ENCODE peak calls at places on chromosomes 7 and 10, in five cellular contexts. One of them, this sample, is unnamed.

GRCh38 chr10:94735197-94735596 is 27.3 kb upstream of the CYP2C19 start:
- DNase-seq in neuronal stem cell: no peak
- DNase-seq in H9: no peak
- DNase-seq in H1: no peak
- DNase-seq in IMR-90: no peak
- DNase-seq in this sample: no peak

GRCh38 chr10:5775705-5776104 is 37.5 kb downstream of the GDI2 start:
- DNase-seq in neuronal stem cell: no peak
- DNase-seq in H9: no peak
- DNase-seq in H1: no peak
- DNase-seq in IMR-90: no peak
- DNase-seq in this sample: no peak

GRCh38 chr7:28530175-28531142 is 118.1 kb downstream of the CREB5 start:
- DNase-seq in neuronal stem cell: no peak
- DNase-seq in H9: no peak
- DNase-seq in H1: no peak
- DNase-seq in IMR-90: peak; percentile 60
- DNase-seq in this sample: peak; percentile 0

GRCh38 chr7:72467237-72467636 is 55.1 kb upstream of the CALN1 start:
- DNase-seq in neuronal stem cell: no peak
- DNase-seq in H9: no peak
- DNase-seq in H1: no peak
- DNase-seq in IMR-90: no peak
- DNase-seq in this sample: no peak

GRCh38 chr10:92381543-92381954 is 90.6 kb downstream of the MARCHF5 start:
- DNase-seq in neuronal stem cell: no peak
- DNase-seq in H9: no peak
- DNase-seq in H1: no peak
- DNase-seq in IMR-90: no peak
- DNase-seq in this sample: no peak

GRCh38 chr10:35005868-35006267 is 84.3 kb downstream of the CUL2 start:
- DNase-seq in neuronal stem cell: no peak
- DNase-seq in H9: no peak
- DNase-seq in H1: no peak
- DNase-seq in IMR-90: peak; percentile 98
- DNase-seq in this sample: peak; percentile 96

GRCh38 chr7:139078911-139079310 is 30.6 kb downstream of the ZC3HAV1 start:
- DNase-seq in neuronal stem cell: no peak
- DNase-seq in H9: no peak
- DNase-seq in H1: no peak
- DNase-seq in IMR-90: no peak
- DNase-seq in this sample: no peak

GRCh38 chr10:70538731-70539338 is 60.3 kb downstream of the PALD1 start:
- DNase-seq in neuronal stem cell: no peak
- DNase-seq in H9: no peak
- DNase-seq in H1: no peak
- DNase-seq in IMR-90: no peak
- DNase-seq in this sample: no peak

DNA sequence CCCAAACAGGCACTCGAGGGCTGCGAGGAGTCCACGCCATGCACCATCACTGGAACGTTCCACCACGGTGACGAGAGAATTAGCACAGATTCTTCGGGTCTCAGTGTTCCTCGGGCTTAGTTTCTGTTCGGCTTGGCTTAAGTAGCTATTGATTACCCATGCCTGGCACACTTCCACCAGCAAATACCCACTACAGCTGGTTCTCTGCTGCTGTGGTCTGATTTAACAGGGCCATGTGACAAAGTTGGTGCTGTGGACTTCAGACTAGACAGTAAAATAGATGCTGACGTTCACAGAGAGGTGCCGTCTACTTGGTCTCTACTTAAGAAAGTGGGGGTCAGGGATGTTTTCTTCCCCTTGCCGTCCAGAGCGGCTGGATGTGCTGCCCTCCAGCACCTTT is 11.7 kb downstream of the GNA12 start:
- DNase-seq in neuronal stem cell: no peak
- DNase-seq in H9: no peak
- DNase-seq in H1: no peak
- DNase-seq in IMR-90: no peak
- DNase-seq in this sample: no peak
- H3K23ac ChIP-seq in neuronal stem cell: no peak overlapping the region
- H3K23ac ChIP-seq in H9: no peak overlapping the region
- H3K23ac ChIP-seq in H1: no peak overlapping the region
- H3K23ac ChIP-seq in IMR-90: no peak overlapping the region
- H3K23ac ChIP-seq in this sample: no peak overlapping the region

GRCh38 chr10:110500515-110500905 is 2.8 kb downstream of the DUSP5 start:
- DNase-seq in neuronal stem cell: no peak
- DNase-seq in H9: no peak
- DNase-seq in H1: no peak
- DNase-seq in IMR-90: peak; percentile 81
- DNase-seq in this sample: peak; percentile 94

GRCh38 chr10:110498982-110499795 is 1.5 kb downstream of the DUSP5 start:
- DNase-seq in neuronal stem cell: no peak
- DNase-seq in H9: peak; percentile 76
- DNase-seq in H1: peak; percentile 47
- DNase-seq in IMR-90: peak; percentile 74
- DNase-seq in this sample: peak; percentile 68

GRCh38 chr10:110501142-110501937 is 3.6 kb downstream of the DUSP5 start:
- DNase-seq in neuronal stem cell: no peak
- DNase-seq in H9: peak; percentile 87
- DNase-seq in H1: no peak
- DNase-seq in IMR-90: peak; percentile 95
- DNase-seq in this sample: peak; percentile 97

GRCh38 chr10:110498087-110498981 is 627 bp downstream of the DUSP5 start:
- DNase-seq in neuronal stem cell: no peak
- DNase-seq in H9: peak; percentile 43
- DNase-seq in H1: no peak
- DNase-seq in IMR-90: peak; percentile 48
- DNase-seq in this sample: peak; percentile 68

DNA sequence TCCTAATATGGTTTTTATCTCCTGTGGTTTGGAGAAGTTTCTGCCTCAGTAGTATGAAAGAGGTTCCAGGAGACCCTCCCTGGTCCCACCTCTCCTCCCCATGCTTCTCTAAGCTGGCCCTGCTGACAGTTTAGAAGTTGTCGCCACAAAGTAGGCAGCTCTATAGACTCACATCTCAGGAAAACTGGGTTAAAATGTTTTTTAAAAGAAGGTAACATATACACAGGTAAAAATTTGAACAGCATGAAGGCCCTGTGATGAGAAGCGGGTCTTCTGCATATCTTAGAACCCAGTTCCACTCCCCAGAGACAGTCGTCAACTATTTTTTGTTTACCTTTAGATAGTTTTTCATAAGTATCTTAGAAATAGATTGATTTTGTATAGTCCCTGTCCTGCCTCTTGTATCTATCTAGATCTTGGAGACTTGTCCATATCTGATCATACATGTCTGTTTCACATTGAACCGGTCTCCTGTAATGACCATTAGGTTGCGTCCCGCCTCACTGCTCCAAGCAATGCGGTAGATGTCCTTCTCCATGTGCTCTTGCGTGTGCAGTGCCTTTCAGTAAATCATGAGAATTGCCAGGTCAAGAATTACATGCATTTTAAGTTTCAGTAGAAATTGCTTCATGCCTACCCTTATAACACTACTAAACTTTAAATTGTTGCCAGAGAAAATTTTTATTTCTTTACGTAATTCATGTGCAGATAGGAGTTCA is 2.2 kb downstream of the DUSP5 start:
- DNase-seq in neuronal stem cell: no peak
- DNase-seq in H9: no peak
- DNase-seq in H1: no peak
- DNase-seq in IMR-90: peak; percentile 58
- DNase-seq in this sample: no peak
- H3K4ac ChIP-seq in neuronal stem cell: no peak overlapping the region
- H3K4ac ChIP-seq in H9: no peak overlapping the region
- H3K4ac ChIP-seq in H1: peak overlapping the region; percentile 19
- H3K4ac ChIP-seq in IMR-90: peak overlapping the region; percentile 91
- H3K4ac ChIP-seq in this sample: no peak overlapping the region

DNA sequence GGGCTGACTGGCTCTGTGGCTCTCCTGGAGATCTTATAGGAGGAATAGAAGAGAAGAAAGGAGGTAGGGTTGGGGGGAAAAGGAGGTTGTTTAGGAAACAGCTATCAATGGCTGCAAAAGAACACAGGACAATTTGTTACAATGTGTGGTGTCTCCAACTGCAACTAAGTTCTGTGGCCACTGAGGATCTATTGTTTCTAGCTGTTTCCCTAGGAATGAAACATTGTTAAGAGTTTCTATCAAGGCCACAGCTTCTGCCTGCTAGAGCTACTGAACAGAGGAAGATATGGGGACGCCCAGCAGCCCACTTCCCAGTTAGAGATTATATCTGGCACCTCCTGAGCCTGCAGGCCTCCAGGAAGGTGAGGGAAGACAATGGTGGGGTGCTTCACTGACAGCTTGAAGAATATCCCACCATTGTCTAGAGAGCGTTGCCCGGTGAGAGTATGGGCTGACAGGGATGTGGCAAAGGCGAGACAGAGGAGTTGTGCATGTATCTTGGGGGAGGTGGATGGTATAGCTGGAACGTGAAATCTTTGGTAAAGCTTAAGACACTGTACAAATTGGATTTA is 4.0 kb downstream of the SCD start:
- DNase-seq in neuronal stem cell: no peak
- DNase-seq in H9: no peak
- DNase-seq in H1: no peak
- DNase-seq in IMR-90: no peak
- DNase-seq in this sample: no peak
- H3K23ac ChIP-seq in neuronal stem cell: no peak overlapping the region
- H3K23ac ChIP-seq in H9: no peak overlapping the region
- H3K23ac ChIP-seq in H1: no peak overlapping the region
- H3K23ac ChIP-seq in IMR-90: no peak overlapping the region
- H3K23ac ChIP-seq in this sample: peak overlapping the region; percentile 53

GRCh38 chr7:55020481-55020871 is 1.7 kb downstream of the EGFR start:
- DNase-seq in neuronal stem cell: no peak
- DNase-seq in H9: no peak
- DNase-seq in H1: no peak
- DNase-seq in IMR-90: peak; percentile 60
- DNase-seq in this sample: peak; percentile 88

GRCh38 chr7:55018361-55019328 is at the start of gene EGFR:
- DNase-seq in neuronal stem cell: peak; percentile 61
- DNase-seq in H9: peak; percentile 60
- DNase-seq in H1: no peak
- DNase-seq in IMR-90: peak; percentile 80
- DNase-seq in this sample: peak; percentile 82

GRCh38 chr7:55019329-55019690 is 493 bp downstream of the EGFR start:
- DNase-seq in neuronal stem cell: peak; percentile 31
- DNase-seq in H9: no peak
- DNase-seq in H1: no peak
- DNase-seq in IMR-90: no peak
- DNase-seq in this sample: peak; percentile 51

GRCh38 chr7:55021053-55021452 is 2.2 kb downstream of the EGFR start:
- DNase-seq in neuronal stem cell: no peak
- DNase-seq in H9: no peak
- DNase-seq in H1: no peak
- DNase-seq in IMR-90: no peak
- DNase-seq in this sample: no peak

GRCh38 chr7:55019691-55020480 is 1.1 kb downstream of the EGFR start:
- DNase-seq in neuronal stem cell: peak; percentile 17
- DNase-seq in H9: peak; percentile 45
- DNase-seq in H1: no peak
- DNase-seq in IMR-90: no peak
- DNase-seq in this sample: peak; percentile 40
- H3K4ac ChIP-seq in neuronal stem cell: no peak overlapping the region
- H3K4ac ChIP-seq in H9: no peak overlapping the region
- H3K4ac ChIP-seq in H1: no peak overlapping the region
- H3K4ac ChIP-seq in IMR-90: peak overlapping the region; percentile 86
- H3K4ac ChIP-seq in this sample: no peak overlapping the region

DNA sequence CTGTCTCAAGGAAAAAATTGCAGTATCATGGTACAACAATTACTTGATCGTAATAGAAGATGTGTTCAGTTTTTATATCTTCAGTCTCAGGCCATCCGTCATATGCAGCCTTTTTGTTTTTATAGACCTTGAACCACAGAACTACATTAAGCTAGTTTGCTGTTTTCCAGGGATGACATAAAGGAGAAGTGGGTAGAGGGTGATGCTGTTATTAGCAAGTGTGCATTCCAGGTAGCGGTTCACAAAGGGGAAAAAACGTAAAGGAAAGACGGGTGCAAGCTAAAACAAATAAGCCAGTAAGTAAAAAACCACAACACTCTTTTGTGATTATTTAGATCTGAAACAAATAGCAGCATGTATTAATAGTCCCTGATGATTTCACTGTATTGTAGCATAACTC is 71.7 kb downstream of the BMPR1A start:
- DNase-seq in neuronal stem cell: no peak
- DNase-seq in H9: no peak
- DNase-seq in H1: no peak
- DNase-seq in IMR-90: no peak
- DNase-seq in this sample: no peak
- H3K23ac ChIP-seq in neuronal stem cell: no peak overlapping the region
- H3K23ac ChIP-seq in H9: no peak overlapping the region
- H3K23ac ChIP-seq in H1: no peak overlapping the region
- H3K23ac ChIP-seq in IMR-90: no peak overlapping the region
- H3K23ac ChIP-seq in this sample: no peak overlapping the region

DNA sequence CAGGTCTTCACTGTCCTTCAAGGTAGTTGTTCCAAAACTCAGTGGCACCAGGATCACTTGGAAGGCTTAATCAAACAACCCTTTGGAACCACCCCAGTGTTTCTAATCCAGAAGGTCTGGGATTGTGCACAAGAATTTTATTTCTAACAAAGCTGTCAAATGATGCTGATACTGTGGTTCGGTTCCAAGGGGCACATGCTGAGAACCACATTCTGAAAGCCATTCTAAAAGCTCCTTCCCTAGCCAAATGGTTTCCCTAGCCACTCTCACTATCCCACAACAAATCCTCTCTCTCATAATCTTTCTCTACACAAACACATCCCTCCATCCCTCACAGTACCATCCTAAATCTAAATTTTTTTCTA is 52.1 kb downstream of the MACC1 start:
- DNase-seq in neuronal stem cell: no peak
- DNase-seq in H9: no peak
- DNase-seq in H1: no peak
- DNase-seq in IMR-90: no peak
- DNase-seq in this sample: no peak
- H3K4ac ChIP-seq in neuronal stem cell: no peak overlapping the region
- H3K4ac ChIP-seq in H9: no peak overlapping the region
- H3K4ac ChIP-seq in H1: no peak overlapping the region
- H3K4ac ChIP-seq in IMR-90: no peak overlapping the region
- H3K4ac ChIP-seq in this sample: no peak overlapping the region

GRCh38 chr7:22052650-22053336 is 107.1 kb upstream of the CDCA7L start:
- DNase-seq in neuronal stem cell: no peak
- DNase-seq in H9: no peak
- DNase-seq in H1: no peak
- DNase-seq in IMR-90: no peak
- DNase-seq in this sample: no peak

GRCh38 chr7:22052221-22052639 is 106.5 kb upstream of the CDCA7L start:
- DNase-seq in neuronal stem cell: no peak
- DNase-seq in H9: no peak
- DNase-seq in H1: no peak
- DNase-seq in IMR-90: no peak
- DNase-seq in this sample: no peak

GRCh38 chr7:22049848-22050247 is 104.1 kb upstream of the CDCA7L start:
- DNase-seq in neuronal stem cell: no peak
- DNase-seq in H9: no peak
- DNase-seq in H1: no peak
- DNase-seq in IMR-90: no peak
- DNase-seq in this sample: no peak
- H3K23ac ChIP-seq in neuronal stem cell: no peak overlapping the region
- H3K23ac ChIP-seq in H9: no peak overlapping the region
- H3K23ac ChIP-seq in H1: no peak overlapping the region
- H3K23ac ChIP-seq in IMR-90: no peak overlapping the region
- H3K23ac ChIP-seq in this sample: no peak overlapping the region

GRCh38 chr7:46814516-46815250 is 767.2 kb downstream of the TNS3 start:
- DNase-seq in neuronal stem cell: no peak
- DNase-seq in H9: no peak
- DNase-seq in H1: no peak
- DNase-seq in IMR-90: no peak
- DNase-seq in this sample: peak; percentile 31
- H3K4ac ChIP-seq in neuronal stem cell: no peak overlapping the region
- H3K4ac ChIP-seq in H9: no peak overlapping the region
- H3K4ac ChIP-seq in H1: no peak overlapping the region
- H3K4ac ChIP-seq in IMR-90: no peak overlapping the region
- H3K4ac ChIP-seq in this sample: no peak overlapping the region

This sample was measured in mesenchymal stem cell.